ENCODE peak calls at places on chromosomes 11 and 22, in nine cellular contexts. One of them, this sample, is unnamed.

GRCh38 chr11:67613313-67613959 is 6.7 kb downstream of the NDUFV1 start:
- DNase-seq in Ammon's horn: no peak
- DNase-seq in HEK293T: no peak
- DNase-seq in activated CD8-positive, alpha-beta T cell treated with anti-CD3 and anti-CD28 coated beads for 36 hours: no peak
- DNase-seq in stimulated activated CD4-positive, alpha-beta T cell treated with anti-CD3 and anti-CD28 coated beads, Interleukin-4, amount 100 ng/mL, for 1 hour: no peak
- DNase-seq in H9: peak
- DNase-seq in activated CD4-positive, alpha-beta T cell treated with anti-CD3 and anti-CD28 coated beads, Interleukin-2, amount 50 U/mL, for 24 hours: no peak
- DNase-seq in astrocyte of the spinal cord: no peak
- DNase-seq in RWPE1: no peak
- DNase-seq in this sample: no peak

GRCh38 chr11:64355078-64355940 is 3.7 kb upstream of the RPS6KA4 start:
- DNase-seq in activated CD8-positive, alpha-beta T cell treated with anti-CD3 and anti-CD28 coated beads for 36 hours: peak
- DNase-seq in astrocyte of the spinal cord: peak
- DNase-seq in stimulated activated CD4-positive, alpha-beta T cell treated with anti-CD3 and anti-CD28 coated beads, Interleukin-4, amount 100 ng/mL, for 1 hour: peak
- DNase-seq in activated CD4-positive, alpha-beta T cell treated with anti-CD3 and anti-CD28 coated beads, Interleukin-2, amount 50 U/mL, for 24 hours: no peak
- DNase-seq in Ammon's horn: peak
- DNase-seq in HEK293T: peak
- DNase-seq in H9: peak
- DNase-seq in RWPE1: peak
- DNase-seq in this sample: peak

GRCh38 chr11:45247433-45247832 is 38.7 kb downstream of the SYT13 start:
- DNase-seq in astrocyte of the spinal cord: no peak
- DNase-seq in Ammon's horn: no peak
- DNase-seq in stimulated activated CD4-positive, alpha-beta T cell treated with anti-CD3 and anti-CD28 coated beads, Interleukin-4, amount 100 ng/mL, for 1 hour: no peak
- DNase-seq in H9: no peak
- DNase-seq in activated CD8-positive, alpha-beta T cell treated with anti-CD3 and anti-CD28 coated beads for 36 hours: no peak
- DNase-seq in HEK293T: no peak
- DNase-seq in RWPE1: no peak
- DNase-seq in activated CD4-positive, alpha-beta T cell treated with anti-CD3 and anti-CD28 coated beads, Interleukin-2, amount 50 U/mL, for 24 hours: no peak
- DNase-seq in this sample: no peak

GRCh38 chr11:24253237-24253760 is 243.6 kb upstream of the LUZP2 start:
- DNase-seq in H9: no peak
- DNase-seq in HEK293T: no peak
- DNase-seq in astrocyte of the spinal cord: peak
- DNase-seq in RWPE1: no peak
- DNase-seq in Ammon's horn: no peak
- DNase-seq in activated CD4-positive, alpha-beta T cell treated with anti-CD3 and anti-CD28 coated beads, Interleukin-2, amount 50 U/mL, for 24 hours: no peak
- DNase-seq in stimulated activated CD4-positive, alpha-beta T cell treated with anti-CD3 and anti-CD28 coated beads, Interleukin-4, amount 100 ng/mL, for 1 hour: no peak
- DNase-seq in activated CD8-positive, alpha-beta T cell treated with anti-CD3 and anti-CD28 coated beads for 36 hours: no peak
- DNase-seq in this sample: no peak

GRCh38 chr11:88175707-88176066 is 444 bp upstream of the RAB38 start:
- DNase-seq in HEK293T: no peak
- DNase-seq in activated CD4-positive, alpha-beta T cell treated with anti-CD3 and anti-CD28 coated beads, Interleukin-2, amount 50 U/mL, for 24 hours: no peak
- DNase-seq in stimulated activated CD4-positive, alpha-beta T cell treated with anti-CD3 and anti-CD28 coated beads, Interleukin-4, amount 100 ng/mL, for 1 hour: no peak
- DNase-seq in H9: no peak
- DNase-seq in Ammon's horn: no peak
- DNase-seq in astrocyte of the spinal cord: peak
- DNase-seq in RWPE1: no peak
- DNase-seq in activated CD8-positive, alpha-beta T cell treated with anti-CD3 and anti-CD28 coated beads for 36 hours: no peak
- DNase-seq in this sample: no peak

GRCh38 chr11:85946221-85946620 is 91.0 kb downstream of the CCDC83 start:
- DNase-seq in RWPE1: no peak
- DNase-seq in H9: no peak
- DNase-seq in stimulated activated CD4-positive, alpha-beta T cell treated with anti-CD3 and anti-CD28 coated beads, Interleukin-4, amount 100 ng/mL, for 1 hour: no peak
- DNase-seq in HEK293T: no peak
- DNase-seq in activated CD4-positive, alpha-beta T cell treated with anti-CD3 and anti-CD28 coated beads, Interleukin-2, amount 50 U/mL, for 24 hours: no peak
- DNase-seq in activated CD8-positive, alpha-beta T cell treated with anti-CD3 and anti-CD28 coated beads for 36 hours: no peak
- DNase-seq in Ammon's horn: peak
- DNase-seq in astrocyte of the spinal cord: no peak
- DNase-seq in this sample: no peak

GRCh38 chr22:17774206-17774927 is at the start of gene BID:
- DNase-seq in RWPE1: no peak
- DNase-seq in astrocyte of the spinal cord: no peak
- DNase-seq in H9: no peak
- DNase-seq in HEK293T: peak
- DNase-seq in stimulated activated CD4-positive, alpha-beta T cell treated with anti-CD3 and anti-CD28 coated beads, Interleukin-4, amount 100 ng/mL, for 1 hour: peak
- DNase-seq in activated CD8-positive, alpha-beta T cell treated with anti-CD3 and anti-CD28 coated beads for 36 hours: peak
- DNase-seq in activated CD4-positive, alpha-beta T cell treated with anti-CD3 and anti-CD28 coated beads, Interleukin-2, amount 50 U/mL, for 24 hours: no peak
- DNase-seq in Ammon's horn: no peak
- DNase-seq in this sample: no peak

GRCh38 chr11:9838961-9839360 is 175.1 kb downstream of the SWAP70 start:
- DNase-seq in Ammon's horn: no peak
- DNase-seq in HEK293T: no peak
- DNase-seq in activated CD8-positive, alpha-beta T cell treated with anti-CD3 and anti-CD28 coated beads for 36 hours: no peak
- DNase-seq in activated CD4-positive, alpha-beta T cell treated with anti-CD3 and anti-CD28 coated beads, Interleukin-2, amount 50 U/mL, for 24 hours: no peak
- DNase-seq in stimulated activated CD4-positive, alpha-beta T cell treated with anti-CD3 and anti-CD28 coated beads, Interleukin-4, amount 100 ng/mL, for 1 hour: no peak
- DNase-seq in RWPE1: peak
- DNase-seq in H9: no peak
- DNase-seq in astrocyte of the spinal cord: peak
- DNase-seq in this sample: peak

GRCh38 chr11:69657911-69658605 is 17.1 kb downstream of the LTO1 start:
- DNase-seq in RWPE1: no peak
- DNase-seq in HEK293T: no peak
- DNase-seq in activated CD8-positive, alpha-beta T cell treated with anti-CD3 and anti-CD28 coated beads for 36 hours: no peak
- DNase-seq in stimulated activated CD4-positive, alpha-beta T cell treated with anti-CD3 and anti-CD28 coated beads, Interleukin-4, amount 100 ng/mL, for 1 hour: no peak
- DNase-seq in Ammon's horn: no peak
- DNase-seq in H9: peak
- DNase-seq in astrocyte of the spinal cord: no peak
- DNase-seq in activated CD4-positive, alpha-beta T cell treated with anti-CD3 and anti-CD28 coated beads, Interleukin-2, amount 50 U/mL, for 24 hours: no peak
- DNase-seq in this sample: no peak

GRCh38 chr22:28978158-28978557 is 83.5 kb downstream of the C22orf31 start:
- DNase-seq in activated CD4-positive, alpha-beta T cell treated with anti-CD3 and anti-CD28 coated beads, Interleukin-2, amount 50 U/mL, for 24 hours: no peak
- DNase-seq in astrocyte of the spinal cord: peak
- DNase-seq in H9: no peak
- DNase-seq in stimulated activated CD4-positive, alpha-beta T cell treated with anti-CD3 and anti-CD28 coated beads, Interleukin-4, amount 100 ng/mL, for 1 hour: no peak
- DNase-seq in Ammon's horn: no peak
- DNase-seq in RWPE1: peak
- DNase-seq in activated CD8-positive, alpha-beta T cell treated with anti-CD3 and anti-CD28 coated beads for 36 hours: peak
- DNase-seq in HEK293T: no peak
- DNase-seq in this sample: peak

GRCh38 chr22:29152381-29153138 is 53.1 kb upstream of the EMID1 start:
- DNase-seq in activated CD8-positive, alpha-beta T cell treated with anti-CD3 and anti-CD28 coated beads for 36 hours: no peak
- DNase-seq in HEK293T: no peak
- DNase-seq in H9: peak
- DNase-seq in RWPE1: no peak
- DNase-seq in astrocyte of the spinal cord: peak
- DNase-seq in stimulated activated CD4-positive, alpha-beta T cell treated with anti-CD3 and anti-CD28 coated beads, Interleukin-4, amount 100 ng/mL, for 1 hour: no peak
- DNase-seq in Ammon's horn: peak
- DNase-seq in activated CD4-positive, alpha-beta T cell treated with anti-CD3 and anti-CD28 coated beads, Interleukin-2, amount 50 U/mL, for 24 hours: no peak
- DNase-seq in this sample: no peak

This sample was measured in HT1080.